ENCODE peak calls at places on chromosomes 11 and 22, in five cellular contexts. Z is right atrium auricular region, D is neural progenitor cell, Y is lower leg skin, R is tibial nerve. M is an unnamed sample.

GRCh38 chr11:45534132-45534531 is 131.3 kb downstream of the CHST1 start:
- DNase-seq in R (no peak), D (no peak), Y (no peak), Z (no peak), M (no peak)

GRCh38 chr11:75200051-75200450 is 40.5 kb upstream of the TPBGL start:
- DNase-seq in D (no peak), Z (no peak), Y (peak), R (no peak), M (no peak)

GRCh38 chr22:26326803-26327202 is 102.3 kb upstream of the ASPHD2 start:
- DNase-seq in D (no peak), Z (no peak), Y (no peak), R (no peak), M (no peak)

GRCh38 chr11:93761910-93762309 is 20.4 kb downstream of the C11orf54 start:
- DNase-seq in D (no peak), Y (no peak), R (no peak), Z (no peak), M (no peak)

GRCh38 chr11:45537617-45538016 is 127.8 kb downstream of the CHST1 start:
- DNase-seq in R (no peak), Z (no peak), Y (no peak), D (no peak), M (peak)

GRCh38 chr22:19576460-19577421 is 52.5 kb upstream of the CLDN5 start:
- DNase-seq in R (no peak), D (peak), Z (no peak), Y (peak), M (peak)

GRCh38 chr22:27114186-27114585 is 456.8 kb downstream of the MIAT start:
- DNase-seq in Z (no peak), R (no peak), D (no peak), Y (no peak), M (no peak)

GRCh38 chr22:23359583-23360123 is 179.3 kb downstream of the BCR start:
- DNase-seq in Z (no peak), D (no peak), Y (no peak), R (no peak), M (no peak)

GRCh38 chr11:70813651-70814050 is 415.3 kb downstream of the CTTN start:
- DNase-seq in R (no peak), D (no peak), Y (no peak), Z (no peak), M (no peak)

GRCh38 chr11:12989428-12990242 is 19.5 kb upstream of the RASSF10 start:
- DNase-seq in Y (no peak), Z (no peak), D (peak), R (no peak), M (peak)

GRCh38 chr22:46047226-46047625 is 70.3 kb upstream of the WNT7B start:
- DNase-seq in R (no peak), Z (no peak), Y (peak), D (no peak), M (no peak)
- H3K4me3 ChIP-seq in R (no peak), Z (no peak), Y (no peak), D (no peak), M (no peak)

DNA sequence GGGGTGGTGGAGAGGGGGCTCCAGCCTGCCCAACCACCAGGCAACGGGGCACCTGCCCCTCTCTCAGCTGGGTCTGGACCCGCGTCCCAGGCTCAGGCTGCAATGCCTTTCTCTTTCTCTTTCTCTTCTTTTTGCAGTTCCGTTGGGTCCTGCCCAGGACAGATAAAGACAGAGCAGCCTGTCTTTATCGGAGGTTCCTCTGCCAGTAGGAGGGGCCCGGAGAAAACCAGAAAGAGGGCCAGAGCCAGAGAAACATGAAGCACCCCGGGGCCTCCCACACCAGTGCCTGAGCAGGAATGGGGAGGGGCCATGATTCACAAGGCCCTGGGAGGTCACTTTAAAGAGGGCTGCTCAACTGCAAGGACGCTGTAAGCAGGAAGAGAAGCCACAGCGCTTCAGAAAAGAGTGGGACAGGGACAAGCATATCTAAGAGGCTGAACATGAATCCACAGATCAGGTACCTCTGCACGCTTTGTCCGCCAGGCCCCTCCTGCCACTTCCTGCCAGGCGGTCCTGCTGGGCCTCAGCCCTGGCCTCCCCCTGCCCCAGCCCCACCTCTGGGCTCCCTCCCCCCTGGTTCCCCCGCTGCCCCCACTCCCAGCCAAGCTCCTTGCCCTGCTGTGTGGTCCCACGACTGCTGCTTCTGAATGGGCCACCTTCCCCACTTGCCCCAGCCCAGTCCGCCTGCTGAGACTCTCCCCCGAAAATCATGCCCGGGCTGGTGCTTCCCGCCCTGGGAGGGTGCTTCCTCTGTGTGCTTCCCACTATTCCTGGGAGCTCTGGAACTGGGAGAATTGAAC is at the start of gene APOBEC3C:
- DNase-seq in Z (peak), D (peak), Y (peak), R (peak), M (peak)
- H3K4me3 ChIP-seq in Z (peak), D (peak), Y (peak), R (peak), M (peak)

DNA sequence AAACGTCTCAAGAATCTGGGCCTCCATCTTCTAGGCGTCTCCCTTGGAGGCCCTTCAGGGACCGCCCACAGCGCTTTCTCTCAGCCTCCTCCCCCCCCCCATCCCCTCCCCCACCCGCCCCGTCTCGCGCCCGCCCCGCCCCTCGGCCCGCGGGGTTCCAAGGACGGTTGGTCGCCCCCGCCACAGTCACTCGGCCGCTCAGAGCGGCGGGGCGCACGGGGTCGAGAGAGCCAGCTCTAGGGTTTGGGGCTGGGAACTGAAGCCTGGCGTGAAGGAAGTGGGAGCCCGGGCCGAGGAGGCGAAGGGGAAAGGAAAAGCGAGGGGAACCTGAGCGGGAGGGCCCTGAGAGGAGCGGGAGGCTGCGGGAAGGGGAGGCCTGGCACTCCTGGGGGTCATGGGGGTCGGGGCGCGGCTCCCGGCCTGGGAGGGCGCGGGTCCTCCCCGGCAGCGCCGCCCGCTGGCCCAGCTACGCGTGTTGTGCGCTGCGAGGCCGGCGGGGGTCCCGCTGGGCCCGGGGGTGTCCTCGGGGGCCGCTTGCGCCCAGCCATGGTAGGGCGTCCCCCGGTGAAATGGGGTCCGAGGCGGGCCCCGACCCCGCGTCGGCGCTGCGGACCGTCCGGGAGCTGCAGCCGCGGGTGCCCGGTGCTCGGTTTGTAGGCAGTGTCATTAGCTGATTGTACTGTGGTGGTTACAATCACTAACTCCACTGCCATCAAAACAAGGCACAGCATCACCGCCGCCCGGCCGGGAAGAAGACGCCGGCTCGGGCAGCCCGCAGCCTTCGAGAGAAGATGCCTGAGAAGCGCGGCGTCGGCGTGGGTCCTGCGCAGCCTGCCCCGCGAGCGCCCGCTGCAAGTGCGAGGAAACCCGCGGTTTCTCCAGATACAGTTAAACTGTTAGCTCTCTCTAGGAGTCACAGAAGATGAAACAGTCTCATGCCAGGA is at the start of gene BTG4:
- DNase-seq in D (peak), Y (no peak), Z (no peak), R (no peak), M (no peak)
- H3K4me3 ChIP-seq in D (peak), Y (no peak), Z (peak), R (peak), M (peak)

GRCh38 chr22:35628732-35629131 is 11.6 kb upstream of the MB start:
- DNase-seq in R (no peak), Y (no peak), D (no peak), Z (no peak), M (no peak)

GRCh38 chr22:35630891-35631290 is 13.8 kb upstream of the MB start:
- DNase-seq in D (no peak), Z (no peak), R (no peak), Y (no peak), M (no peak)

GRCh38 chr22:35630387-35630793 is 13.3 kb upstream of the MB start:
- DNase-seq in Y (no peak), R (no peak), D (peak), Z (no peak), M (peak)

GRCh38 chr22:35631597-35631996 is 14.5 kb upstream of the MB start:
- DNase-seq in Z (no peak), R (no peak), Y (no peak), D (no peak), M (peak)

DNA sequence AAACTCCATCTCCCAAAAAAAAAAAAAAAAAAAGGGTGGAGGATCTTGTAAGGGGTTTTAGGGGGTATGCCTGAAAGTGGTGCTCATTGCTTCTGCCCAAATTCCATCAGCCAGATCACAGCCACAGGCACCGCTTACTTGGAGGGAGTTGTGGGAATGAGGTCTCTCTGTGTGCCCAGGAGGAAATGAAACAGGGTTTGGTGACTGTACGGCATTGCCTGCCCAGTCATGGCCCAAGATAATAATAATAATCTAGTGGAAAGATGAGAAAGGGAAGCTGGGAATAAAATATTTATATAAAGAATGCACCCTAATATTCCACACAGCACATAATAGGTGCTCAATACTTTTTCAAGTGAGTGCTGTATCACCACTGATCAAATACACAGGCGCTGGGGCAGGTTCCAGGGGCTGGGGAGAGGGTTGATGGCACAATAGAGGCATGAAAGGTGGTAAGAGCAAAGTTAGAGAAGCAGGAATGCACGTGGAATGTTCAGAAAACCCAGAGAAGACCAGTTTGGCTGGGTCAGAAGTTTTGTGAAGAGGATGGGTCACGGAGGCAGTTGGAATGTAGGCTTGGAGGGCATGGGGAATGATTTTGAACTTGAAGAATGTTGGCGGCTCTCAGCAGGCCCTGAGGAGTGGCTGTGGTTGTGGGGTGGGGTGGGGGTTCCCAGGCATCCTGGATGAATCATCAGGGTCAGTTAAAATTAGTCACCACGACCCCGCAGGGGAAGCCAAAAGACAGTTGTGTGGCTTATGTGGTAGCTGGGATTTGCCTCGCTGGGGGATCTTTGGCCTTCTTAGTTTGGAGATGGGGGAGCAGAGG is 12.5 kb upstream of the MB start:
- DNase-seq in D (no peak), Z (peak), Y (peak), R (peak), M (peak)
- H3K4me3 ChIP-seq in D (no peak), Z (no peak), Y (no peak), R (no peak), M (no peak)

GRCh38 chr11:3030289-3031070 is 26.7 kb downstream of the CARS1 start:
- DNase-seq in Z (no peak), R (no peak), D (no peak), Y (no peak), M (no peak)
- H3K4me3 ChIP-seq in Z (no peak), R (no peak), D (no peak), Y (no peak), M (no peak)

DNA sequence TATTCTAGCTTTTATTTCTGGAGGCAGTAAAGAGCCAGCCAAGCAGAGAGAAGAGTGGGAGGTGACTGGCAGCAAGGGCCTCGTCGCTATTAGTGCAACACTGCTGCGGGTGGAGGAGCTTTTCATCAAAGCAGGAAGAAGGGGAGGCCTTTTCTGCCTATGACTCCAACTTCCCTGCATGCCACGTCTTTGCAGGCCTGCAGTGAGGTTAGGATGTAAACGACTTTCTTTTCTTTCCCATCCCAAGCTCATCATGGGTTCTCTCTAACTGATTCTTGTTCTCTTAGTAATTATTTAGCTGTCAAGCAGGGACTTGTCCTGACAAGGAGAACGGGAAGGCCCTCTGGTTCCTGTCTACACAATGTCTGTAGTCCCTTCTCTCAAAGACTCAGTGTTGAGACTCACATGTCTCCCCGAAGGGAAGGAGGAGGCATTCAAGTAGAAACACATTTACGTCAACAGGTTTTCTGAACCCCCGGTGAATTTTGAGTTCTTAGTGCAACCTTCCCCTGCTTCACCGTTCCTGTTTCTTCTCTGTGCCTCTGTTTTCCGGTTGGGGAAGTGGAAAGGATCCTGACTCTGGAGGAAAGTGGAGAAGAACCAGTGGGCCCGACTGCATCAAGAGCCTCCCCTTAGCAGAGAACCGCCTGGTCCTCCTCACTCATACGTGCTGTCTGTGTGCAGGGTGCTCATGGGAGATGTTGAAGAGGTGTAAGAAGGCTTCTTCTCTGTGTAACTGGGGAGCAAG is 56.9 kb downstream of the PACS1 start:
- DNase-seq in R (no peak), Z (peak), D (no peak), Y (no peak), M (peak)
- H3K4me3 ChIP-seq in R (no peak), Z (no peak), D (no peak), Y (no peak), M (no peak)

GRCh38 chr11:17573526-17573925 is 26.5 kb downstream of the OTOG start:
- DNase-seq in Z (no peak), Y (peak), R (no peak), D (no peak), M (no peak)

GRCh38 chr11:17575431-17576425 is 28.7 kb downstream of the OTOG start:
- DNase-seq in Y (peak), R (no peak), Z (no peak), D (no peak), M (no peak)

GRCh38 chr11:17572791-17573460 is 25.9 kb downstream of the OTOG start:
- DNase-seq in Y (peak), D (no peak), Z (no peak), R (no peak), M (no peak)

GRCh38 chr11:17574799-17575144 is 27.7 kb downstream of the OTOG start:
- DNase-seq in D (no peak), Y (peak), R (no peak), Z (no peak), M (no peak)

DNA sequence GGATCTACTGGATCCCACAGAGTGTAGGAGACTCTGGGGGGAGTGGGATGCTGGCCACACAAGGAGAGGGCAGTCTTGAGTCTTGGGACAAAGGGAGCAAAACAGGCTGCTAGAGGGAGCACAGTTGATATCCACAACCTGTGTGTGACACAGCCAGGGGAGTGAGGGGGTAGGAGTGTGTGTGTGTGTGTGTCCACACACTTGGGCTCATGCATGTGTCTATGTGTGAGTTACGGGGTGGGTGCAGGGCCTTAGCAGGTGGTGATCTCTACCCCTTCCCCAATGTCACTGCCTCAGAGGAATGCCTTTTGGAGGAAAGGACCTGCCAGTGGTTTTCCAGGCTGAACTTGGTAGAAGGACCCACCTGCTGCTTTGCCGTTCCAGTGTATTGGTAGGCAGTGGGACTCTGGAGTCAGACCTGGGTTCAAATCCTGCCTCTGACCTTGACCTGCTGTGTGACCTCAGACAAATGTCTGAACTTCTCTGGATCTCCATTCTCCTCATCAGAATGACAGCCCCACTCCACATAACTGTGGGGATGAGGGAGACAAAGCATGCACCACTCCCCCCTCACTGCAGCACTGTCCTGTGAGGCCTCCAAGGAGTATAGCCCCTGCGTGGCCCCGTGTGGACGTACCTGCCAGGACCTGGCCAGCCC is 27.2 kb downstream of the OTOG start:
- DNase-seq in Z (no peak), D (no peak), R (no peak), Y (peak), M (no peak)
- H3K4me3 ChIP-seq in Z (no peak), D (no peak), R (no peak), Y (no peak), M (no peak)

GRCh38 chr11:89293966-89294679 is 116.4 kb downstream of the TYR start:
- DNase-seq in D (peak), Z (no peak), Y (no peak), R (no peak), M (peak)
- H3K4me3 ChIP-seq in D (peak), Z (no peak), Y (no peak), R (peak), M (peak)

DNA sequence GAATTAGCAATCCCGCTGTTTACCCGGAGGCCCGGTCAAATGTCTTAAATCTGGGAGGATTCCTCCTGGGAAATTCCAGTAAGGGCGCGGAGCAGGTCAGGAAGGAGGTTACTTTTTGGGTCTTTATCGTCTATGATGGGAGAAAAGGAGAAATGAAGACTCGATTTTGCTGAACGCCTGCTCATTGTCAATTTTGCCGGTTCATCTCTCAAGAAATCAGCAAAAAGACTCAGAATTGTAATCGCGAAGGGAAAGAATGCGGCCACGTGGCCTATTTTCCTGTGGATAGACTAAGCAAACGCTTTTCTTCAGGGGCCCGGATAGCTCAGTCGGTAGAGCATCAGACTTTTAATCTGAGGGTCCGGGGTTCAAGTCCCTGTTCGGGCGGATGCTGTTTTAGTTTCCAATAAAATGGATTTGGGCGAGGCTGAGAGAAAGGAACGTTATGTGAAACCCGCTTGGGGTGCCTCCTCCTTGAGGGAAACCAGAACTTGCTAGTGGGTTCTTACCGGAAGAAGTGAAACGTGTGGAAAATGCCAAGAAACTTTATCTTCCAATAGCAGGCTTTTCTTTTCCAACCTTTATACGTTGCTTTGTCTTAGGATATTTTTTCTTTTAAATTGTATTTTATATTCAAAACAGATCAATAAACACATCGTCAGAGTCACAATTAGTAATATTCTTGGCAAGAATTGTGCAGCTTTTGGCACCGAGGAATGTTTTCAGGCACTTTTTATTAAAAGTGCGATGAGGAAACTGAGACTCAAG is 45.0 kb downstream of the OR4D9 start:
- DNase-seq in R (peak), Z (peak), D (peak), Y (no peak), M (peak)
- H3K4me3 ChIP-seq in R (peak), Z (peak), D (peak), Y (peak), M (peak)